ENCODE peak calls at places on chromosomes 12 and 14, in eight cellular contexts. One of them, this sample, is unnamed. For H3K9me3, the result is how much of the 10 kb centered on the place peaks cover.

GRCh38 chr12:56104815-56105476 is 587 bp downstream of the PA2G4 start:
- DNase-seq in heart right ventricle: no peak
- DNase-seq in transverse colon: no peak
- DNase-seq in IMR-90: no peak
- DNase-seq in trophoblast cell: peak
- DNase-seq in A549: peak
- DNase-seq in WERI-Rb-1: no peak
- DNase-seq in colonic mucosa: no peak
- DNase-seq in this sample: no peak

GRCh38 chr14:23514009-23514962 is 37.3 kb downstream of the ZFHX2 start:
- DNase-seq in heart right ventricle: peak
- DNase-seq in transverse colon: no peak
- DNase-seq in IMR-90: no peak
- DNase-seq in trophoblast cell: no peak
- DNase-seq in A549: no peak
- DNase-seq in WERI-Rb-1: no peak
- DNase-seq in colonic mucosa: no peak
- DNase-seq in this sample: no peak

GRCh38 chr12:90695415-90695814 is 259.6 kb downstream of the CCER1 start:
- DNase-seq in heart right ventricle: no peak
- DNase-seq in transverse colon: no peak
- DNase-seq in IMR-90: peak
- DNase-seq in trophoblast cell: peak
- DNase-seq in A549: no peak
- DNase-seq in WERI-Rb-1: no peak
- DNase-seq in colonic mucosa: no peak
- DNase-seq in this sample: no peak

GRCh38 chr12:34345801-34346200 is 323.5 kb downstream of the ALG10 start:
- DNase-seq in heart right ventricle: no peak
- DNase-seq in transverse colon: no peak
- DNase-seq in IMR-90: no peak
- DNase-seq in trophoblast cell: no peak
- DNase-seq in A549: no peak
- DNase-seq in WERI-Rb-1: no peak
- DNase-seq in colonic mucosa: no peak
- DNase-seq in this sample: no peak

GRCh38 chr14:100825691-100826331 is at the start of gene MEG3:
- DNase-seq in heart right ventricle: peak
- DNase-seq in transverse colon: peak
- DNase-seq in IMR-90: peak
- DNase-seq in trophoblast cell: no peak
- DNase-seq in A549: peak
- DNase-seq in WERI-Rb-1: peak
- DNase-seq in colonic mucosa: no peak
- DNase-seq in this sample: peak

GRCh38 chr12:75603475-75603874 is 92.1 kb upstream of the KRR1 start:
- DNase-seq in heart right ventricle: no peak
- DNase-seq in transverse colon: no peak
- DNase-seq in IMR-90: no peak
- DNase-seq in trophoblast cell: no peak
- DNase-seq in A549: no peak
- DNase-seq in WERI-Rb-1: no peak
- DNase-seq in colonic mucosa: no peak
- DNase-seq in this sample: no peak

GRCh38 chr12:8697476-8698131 is at the start of gene RIMKLB:
- DNase-seq in heart right ventricle: peak
- DNase-seq in transverse colon: peak
- DNase-seq in IMR-90: peak
- DNase-seq in trophoblast cell: peak
- DNase-seq in A549: peak
- DNase-seq in WERI-Rb-1: peak
- DNase-seq in colonic mucosa: peak
- DNase-seq in this sample: peak

GRCh38 chr12:7501031-7501585 is 2.5 kb downstream of the CD163 start:
- DNase-seq in heart right ventricle: no peak
- DNase-seq in transverse colon: no peak
- DNase-seq in IMR-90: peak
- DNase-seq in trophoblast cell: peak
- DNase-seq in A549: peak
- DNase-seq in WERI-Rb-1: no peak
- DNase-seq in colonic mucosa: no peak
- DNase-seq in this sample: no peak

GRCh38 chr14:37819155-37820015 is 224.0 kb downstream of the TTC6 start:
- DNase-seq in heart right ventricle: no peak
- DNase-seq in transverse colon: no peak
- DNase-seq in IMR-90: peak
- DNase-seq in trophoblast cell: no peak
- DNase-seq in A549: peak
- DNase-seq in WERI-Rb-1: no peak
- DNase-seq in colonic mucosa: no peak
- DNase-seq in this sample: no peak

GRCh38 chr14:23694085-23694975 is 58.2 kb downstream of the DHRS2 start:
- DNase-seq in heart right ventricle: no peak
- DNase-seq in transverse colon: no peak
- DNase-seq in IMR-90: peak
- DNase-seq in trophoblast cell: peak
- DNase-seq in A549: peak
- DNase-seq in WERI-Rb-1: peak
- DNase-seq in colonic mucosa: no peak
- DNase-seq in this sample: no peak

GRCh38 chr12:59164991-59165718 is 244.9 kb upstream of the LRIG3 start:
- DNase-seq in heart right ventricle: no peak
- DNase-seq in transverse colon: no peak
- DNase-seq in IMR-90: peak
- DNase-seq in trophoblast cell: peak
- DNase-seq in A549: peak
- DNase-seq in WERI-Rb-1: no peak
- DNase-seq in colonic mucosa: no peak
- DNase-seq in this sample: no peak

GRCh38 chr12:52813885-52814709 is at the start of gene KRT4:
- DNase-seq in heart right ventricle: no peak
- DNase-seq in transverse colon: no peak
- DNase-seq in IMR-90: no peak
- DNase-seq in trophoblast cell: no peak
- DNase-seq in A549: peak
- DNase-seq in WERI-Rb-1: no peak
- DNase-seq in colonic mucosa: no peak
- DNase-seq in this sample: no peak

GRCh38 chr12:92055877-92056276 is 89.8 kb downstream of the BTG1 start:
- DNase-seq in heart right ventricle: no peak
- DNase-seq in transverse colon: peak
- DNase-seq in IMR-90: no peak
- DNase-seq in trophoblast cell: no peak
- DNase-seq in A549: no peak
- DNase-seq in WERI-Rb-1: no peak
- DNase-seq in colonic mucosa: peak
- DNase-seq in this sample: no peak

GRCh38 chr14:23237772-23238594 is at the start of gene RNF212B:
- DNase-seq in heart right ventricle: peak
- DNase-seq in transverse colon: peak
- DNase-seq in IMR-90: peak
- DNase-seq in trophoblast cell: peak
- DNase-seq in A549: peak
- DNase-seq in WERI-Rb-1: peak
- DNase-seq in colonic mucosa: peak
- DNase-seq in this sample: peak

GRCh38 chr12:75792687-75793086 is 238.9 kb downstream of the PHLDA1 start:
- DNase-seq in heart right ventricle: no peak
- DNase-seq in transverse colon: no peak
- DNase-seq in IMR-90: peak
- DNase-seq in trophoblast cell: peak
- DNase-seq in A549: no peak
- DNase-seq in WERI-Rb-1: no peak
- DNase-seq in colonic mucosa: no peak
- DNase-seq in this sample: no peak

GRCh38 chr12:130965668-130966067 is 12.0 kb downstream of the ADGRD1 start:
- DNase-seq in heart right ventricle: no peak
- DNase-seq in transverse colon: no peak
- DNase-seq in IMR-90: no peak
- DNase-seq in trophoblast cell: peak
- DNase-seq in A549: no peak
- DNase-seq in WERI-Rb-1: no peak
- DNase-seq in colonic mucosa: no peak
- DNase-seq in this sample: no peak

GRCh38 chr14:104477804-104478375 is 101.7 kb upstream of the C14orf180 start:
- DNase-seq in heart right ventricle: no peak
- DNase-seq in transverse colon: no peak
- DNase-seq in IMR-90: no peak
- DNase-seq in trophoblast cell: no peak
- DNase-seq in A549: no peak
- DNase-seq in WERI-Rb-1: no peak
- DNase-seq in colonic mucosa: no peak
- DNase-seq in this sample: no peak
- H3K9me3 ChIP-seq in heart right ventricle: under half
- H3K9me3 ChIP-seq in transverse colon: under half
- H3K9me3 ChIP-seq in IMR-90: under half
- H3K9me3 ChIP-seq in trophoblast cell: under half
- H3K9me3 ChIP-seq in A549: under half
- H3K9me3 ChIP-seq in WERI-Rb-1: under half
- H3K9me3 ChIP-seq in colonic mucosa: under half
- H3K9me3 ChIP-seq in this sample: under half

GRCh38 chr14:52877628-52878027 is 73.2 kb downstream of the FERMT2 start:
- DNase-seq in heart right ventricle: no peak
- DNase-seq in transverse colon: no peak
- DNase-seq in IMR-90: peak
- DNase-seq in trophoblast cell: no peak
- DNase-seq in A549: no peak
- DNase-seq in WERI-Rb-1: no peak
- DNase-seq in colonic mucosa: no peak
- DNase-seq in this sample: no peak
- H3K4me3 ChIP-seq in heart right ventricle: no peak
- H3K4me3 ChIP-seq in transverse colon: no peak
- H3K4me3 ChIP-seq in IMR-90: no peak
- H3K4me3 ChIP-seq in trophoblast cell: no peak
- H3K4me3 ChIP-seq in A549: no peak
- H3K4me3 ChIP-seq in WERI-Rb-1: no peak
- H3K4me3 ChIP-seq in colonic mucosa: no peak
- H3K4me3 ChIP-seq in this sample: no peak

GRCh38 chr14:106187176-106187670 is 660.8 kb downstream of the TMEM121 start:
- DNase-seq in heart right ventricle: no peak
- DNase-seq in transverse colon: no peak
- DNase-seq in IMR-90: no peak
- DNase-seq in trophoblast cell: no peak
- DNase-seq in A549: no peak
- DNase-seq in WERI-Rb-1: no peak
- DNase-seq in colonic mucosa: no peak
- DNase-seq in this sample: no peak

GRCh38 chr14:106185837-106186233 is 659.5 kb downstream of the TMEM121 start:
- DNase-seq in heart right ventricle: no peak
- DNase-seq in transverse colon: peak
- DNase-seq in IMR-90: no peak
- DNase-seq in trophoblast cell: no peak
- DNase-seq in A549: no peak
- DNase-seq in WERI-Rb-1: peak
- DNase-seq in colonic mucosa: peak
- DNase-seq in this sample: peak
- H3K9me3 ChIP-seq in heart right ventricle: under half
- H3K9me3 ChIP-seq in transverse colon: under half
- H3K9me3 ChIP-seq in IMR-90: under half
- H3K9me3 ChIP-seq in trophoblast cell: under half
- H3K9me3 ChIP-seq in A549: under half
- H3K9me3 ChIP-seq in WERI-Rb-1: under half
- H3K9me3 ChIP-seq in colonic mucosa: under half
- H3K9me3 ChIP-seq in this sample: under half

GRCh38 chr14:105136401-105137322 is 31.9 kb downstream of the JAG2 start:
- DNase-seq in heart right ventricle: no peak
- DNase-seq in transverse colon: no peak
- DNase-seq in IMR-90: no peak
- DNase-seq in trophoblast cell: no peak
- DNase-seq in A549: no peak
- DNase-seq in WERI-Rb-1: no peak
- DNase-seq in colonic mucosa: no peak
- DNase-seq in this sample: no peak

GRCh38 chr14:105138021-105138541 is 30.5 kb downstream of the JAG2 start:
- DNase-seq in heart right ventricle: no peak
- DNase-seq in transverse colon: no peak
- DNase-seq in IMR-90: no peak
- DNase-seq in trophoblast cell: peak
- DNase-seq in A549: no peak
- DNase-seq in WERI-Rb-1: peak
- DNase-seq in colonic mucosa: no peak
- DNase-seq in this sample: no peak

GRCh38 chr14:105138551-105139111 is 29.9 kb downstream of the JAG2 start:
- DNase-seq in heart right ventricle: no peak
- DNase-seq in transverse colon: no peak
- DNase-seq in IMR-90: no peak
- DNase-seq in trophoblast cell: no peak
- DNase-seq in A549: no peak
- DNase-seq in WERI-Rb-1: peak
- DNase-seq in colonic mucosa: no peak
- DNase-seq in this sample: no peak

GRCh38 chr14:105137481-105138020 is 31.0 kb downstream of the JAG2 start:
- DNase-seq in heart right ventricle: no peak
- DNase-seq in transverse colon: no peak
- DNase-seq in IMR-90: no peak
- DNase-seq in trophoblast cell: no peak
- DNase-seq in A549: no peak
- DNase-seq in WERI-Rb-1: no peak
- DNase-seq in colonic mucosa: no peak
- DNase-seq in this sample: no peak

GRCh38 chr14:105135700-105136395 is 32.7 kb downstream of the JAG2 start:
- DNase-seq in heart right ventricle: no peak
- DNase-seq in transverse colon: no peak
- DNase-seq in IMR-90: no peak
- DNase-seq in trophoblast cell: no peak
- DNase-seq in A549: no peak
- DNase-seq in WERI-Rb-1: no peak
- DNase-seq in colonic mucosa: no peak
- DNase-seq in this sample: no peak
- H3K4me3 ChIP-seq in heart right ventricle: no peak
- H3K4me3 ChIP-seq in transverse colon: no peak
- H3K4me3 ChIP-seq in IMR-90: no peak
- H3K4me3 ChIP-seq in trophoblast cell: no peak
- H3K4me3 ChIP-seq in A549: no peak
- H3K4me3 ChIP-seq in WERI-Rb-1: no peak
- H3K4me3 ChIP-seq in colonic mucosa: no peak
- H3K4me3 ChIP-seq in this sample: no peak

DNA sequence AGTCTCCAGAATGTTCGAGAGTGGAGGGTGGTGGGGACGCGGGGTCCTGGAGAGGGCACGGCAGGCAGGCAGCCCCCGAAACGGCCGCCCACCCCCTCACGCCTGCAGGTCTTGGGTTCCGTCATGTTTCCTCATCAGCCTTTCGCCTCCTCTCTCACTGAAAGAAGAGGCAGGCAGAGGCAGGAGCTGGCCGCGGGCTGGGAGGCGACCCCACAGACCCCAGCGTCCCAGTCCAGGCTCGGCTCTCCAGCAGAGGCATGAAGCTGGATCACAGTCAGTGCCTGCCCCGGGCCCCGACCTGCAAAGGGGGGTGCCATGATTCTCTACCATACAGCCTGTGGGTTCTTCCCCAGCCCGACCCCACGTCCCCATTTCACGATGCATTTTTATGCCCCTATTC is 13.4 kb downstream of the GALNT9 start:
- DNase-seq in heart right ventricle: no peak
- DNase-seq in transverse colon: no peak
- DNase-seq in IMR-90: no peak
- DNase-seq in trophoblast cell: no peak
- DNase-seq in A549: no peak
- DNase-seq in WERI-Rb-1: no peak
- DNase-seq in colonic mucosa: no peak
- DNase-seq in this sample: no peak
- H3K9me3 ChIP-seq in heart right ventricle: under half
- H3K9me3 ChIP-seq in transverse colon: under half
- H3K9me3 ChIP-seq in IMR-90: under half
- H3K9me3 ChIP-seq in trophoblast cell: under half
- H3K9me3 ChIP-seq in A549: under half
- H3K9me3 ChIP-seq in WERI-Rb-1: under half
- H3K9me3 ChIP-seq in colonic mucosa: under half
- H3K9me3 ChIP-seq in this sample: under half

This sample was measured in CD8-positive, alpha-beta memory T cell.